ENCODE peak calls at places on chromosomes 11 and 22, in five cellular contexts. X is brain microvascular endothelial cell; U is BJ; C is H1; D is stimulated activated CD4-positive, alpha-beta T cell treated with anti-CD3 and anti-CD28 coated beads, Interleukin-1b, Interleukin-23, amount 100 ng/mL, for 24 hours. T is an unnamed sample.

GRCh38 chr11:74086242-74086884 is 77.5 kb upstream of the UCP3 start:
- DNase-seq in X (no peak), U (no peak), C (no peak), D (no peak), T (no peak)

GRCh38 chr22:50206599-50206998 is 5.8 kb downstream of the SELENOO start:
- DNase-seq in X (peak; percentile 28), U (no peak), C (peak; percentile 76), D (no peak), T (no peak)

GRCh38 chr11:75301602-75302345 is 49.7 kb downstream of the ARRB1 start:
- DNase-seq in X (no peak), U (no peak), C (no peak), D (no peak), T (no peak)

GRCh38 chr11:70298243-70298915 is 27.9 kb downstream of the PPFIA1 start:
- DNase-seq in X (no peak), U (no peak), C (no peak), D (no peak), T (no peak)

GRCh38 chr11:77821349-77821851 is 456 bp downstream of the AAMDC start:
- DNase-seq in X (peak; percentile 32), U (no peak), C (no peak), D (peak; percentile 10), T (no peak)

GRCh38 chr11:125167292-125167953 is 2.9 kb downstream of the PKNOX2 start:
- DNase-seq in X (peak; percentile 49), U (no peak), C (peak; percentile 77), D (no peak), T (no peak)

GRCh38 chr11:109490953-109491733 is 69.2 kb downstream of the C11orf87 start:
- DNase-seq in X (peak; percentile 3), U (no peak), C (no peak), D (no peak), T (no peak)

GRCh38 chr11:62999649-63000048 is 14.9 kb upstream of the SLC22A6 start:
- DNase-seq in X (no peak), U (no peak), C (no peak), D (no peak), T (no peak)

GRCh38 chr11:35285471-35285870 is 133.9 kb downstream of the SLC1A2 start:
- DNase-seq in X (no peak), U (no peak), C (no peak), D (no peak), T (no peak)

GRCh38 chr11:82747471-82747870 is 13.8 kb upstream of the FAM181B start:
- DNase-seq in X (no peak), U (no peak), C (no peak), D (no peak), T (no peak)

GRCh38 chr11:33723238-33723881 is 12.9 kb downstream of the CD59 start:
- DNase-seq in X (peak; percentile 95), U (peak; percentile 58), C (no peak), D (no peak), T (peak; percentile 94)

GRCh38 chr22:20937031-20937793 is 20.0 kb downstream of the CRKL start:
- DNase-seq in X (no peak), U (no peak), C (no peak), D (no peak), T (no peak)

GRCh38 chr11:26777276-26777939 is 55.5 kb upstream of the SLC5A12 start:
- DNase-seq in X (no peak), U (no peak), C (no peak), D (no peak), T (no peak)

GRCh38 chr11:38971141-38971540 is 2373.1 kb upstream of the RAG2 start:
- DNase-seq in X (no peak), U (no peak), C (no peak), D (no peak), T (no peak)

GRCh38 chr11:105148241-105148640 is 8.7 kb upstream of the CARD18 start:
- DNase-seq in X (peak; percentile 34), U (peak; percentile 5), C (no peak), D (no peak), T (peak; percentile 24)

GRCh38 chr11:111376453-111376871 is 2.6 kb downstream of the POU2AF1 start:
- DNase-seq in X (no peak), U (no peak), C (no peak), D (no peak), T (no peak)

GRCh38 chr11:8342821-8343681 is 79.4 kb upstream of the LMO1 start:
- DNase-seq in X (no peak), U (no peak), C (no peak), D (no peak), T (no peak)

GRCh38 chr22:17920145-17920605 is 104.2 kb downstream of the MICAL3 start:
- DNase-seq in X (peak; percentile 45), U (no peak), C (no peak), D (no peak), T (no peak)

GRCh38 chr11:13959001-13959400 is 3.5 kb upstream of the SPON1 start:
- DNase-seq in X (no peak), U (no peak), C (no peak), D (no peak), T (no peak)

GRCh38 chr22:27435839-27436581 is 365.5 kb downstream of the MN1 start:
- DNase-seq in X (peak; percentile 34), U (no peak), C (no peak), D (no peak), T (no peak)

GRCh38 chr22:35445933-35446332 is 46.0 kb downstream of the MCM5 start:
- DNase-seq in X (no peak), U (no peak), C (no peak), D (no peak), T (no peak)

GRCh38 chr11:62875698-62876483 is 4.8 kb upstream of the SLC3A2 start:
- DNase-seq in X (no peak), U (no peak), C (no peak), D (no peak), T (no peak)

GRCh38 chr11:5204787-5205186 is 4.3 kb upstream of the OR51V1 start:
- DNase-seq in X (peak; percentile 69), U (peak; percentile 21), C (no peak), D (no peak), T (peak; percentile 45)